ENCODE peak calls at places on chromosome 19, in seven cellular contexts. One of them, this sample, is unnamed.

GRCh38 chr19:45179063-45179847 is 671 bp downstream of the BLOC1S3 start:
- DNase-seq in gastrocnemius medialis: no peak
- DNase-seq in WERI-Rb-1: no peak
- DNase-seq in esophagus squamous epithelium: no peak
- DNase-seq in H1: no peak
- DNase-seq in cardiac muscle cell: peak
- DNase-seq in ovary: peak
- DNase-seq in this sample: peak

GRCh38 chr19:1474011-1474764 is 4.8 kb downstream of the C19orf25 start:
- DNase-seq in WERI-Rb-1: no peak
- DNase-seq in cardiac muscle cell: no peak
- DNase-seq in esophagus squamous epithelium: no peak
- DNase-seq in ovary: no peak
- DNase-seq in gastrocnemius medialis: no peak
- DNase-seq in H1: no peak
- DNase-seq in this sample: no peak

GRCh38 chr19:50547385-50548190 is 20.6 kb downstream of the LRRC4B start:
- DNase-seq in gastrocnemius medialis: no peak
- DNase-seq in ovary: no peak
- DNase-seq in esophagus squamous epithelium: no peak
- DNase-seq in WERI-Rb-1: no peak
- DNase-seq in cardiac muscle cell: no peak
- DNase-seq in H1: no peak
- DNase-seq in this sample: no peak

GRCh38 chr19:58543826-58544590 is at the start of gene TRIM28:
- DNase-seq in ovary: peak
- DNase-seq in WERI-Rb-1: peak
- DNase-seq in cardiac muscle cell: peak
- DNase-seq in esophagus squamous epithelium: no peak
- DNase-seq in H1: peak
- DNase-seq in gastrocnemius medialis: peak
- DNase-seq in this sample: peak

GRCh38 chr19:49469828-49470614 is 4.0 kb upstream of the FLT3LG start:
- DNase-seq in cardiac muscle cell: no peak
- DNase-seq in gastrocnemius medialis: no peak
- DNase-seq in WERI-Rb-1: no peak
- DNase-seq in esophagus squamous epithelium: no peak
- DNase-seq in H1: no peak
- DNase-seq in ovary: no peak
- DNase-seq in this sample: no peak

GRCh38 chr19:31099470-31100190 is 249.6 kb downstream of the TSHZ3 start:
- DNase-seq in ovary: no peak
- DNase-seq in esophagus squamous epithelium: no peak
- DNase-seq in H1: no peak
- DNase-seq in gastrocnemius medialis: no peak
- DNase-seq in cardiac muscle cell: no peak
- DNase-seq in WERI-Rb-1: no peak
- DNase-seq in this sample: no peak

GRCh38 chr19:49019242-49019932 is 2.5 kb upstream of the LHB start:
- DNase-seq in WERI-Rb-1: peak
- DNase-seq in H1: peak
- DNase-seq in gastrocnemius medialis: peak
- DNase-seq in esophagus squamous epithelium: no peak
- DNase-seq in ovary: peak
- DNase-seq in cardiac muscle cell: peak
- DNase-seq in this sample: peak

GRCh38 chr19:6677924-6678689 is 8.1 kb upstream of the TNFSF14 start:
- DNase-seq in esophagus squamous epithelium: no peak
- DNase-seq in WERI-Rb-1: no peak
- DNase-seq in gastrocnemius medialis: no peak
- DNase-seq in H1: no peak
- DNase-seq in ovary: no peak
- DNase-seq in cardiac muscle cell: no peak
- DNase-seq in this sample: no peak

GRCh38 chr19:21023901-21024300 is 3.4 kb downstream of the ZNF430 start:
- DNase-seq in cardiac muscle cell: no peak
- DNase-seq in ovary: no peak
- DNase-seq in esophagus squamous epithelium: no peak
- DNase-seq in H1: no peak
- DNase-seq in gastrocnemius medialis: no peak
- DNase-seq in WERI-Rb-1: no peak
- DNase-seq in this sample: no peak

GRCh38 chr19:46601318-46602224 is at the start of gene CALM3:
- DNase-seq in cardiac muscle cell: no peak
- DNase-seq in gastrocnemius medialis: no peak
- DNase-seq in WERI-Rb-1: no peak
- DNase-seq in H1: no peak
- DNase-seq in ovary: no peak
- DNase-seq in esophagus squamous epithelium: no peak
- DNase-seq in this sample: no peak

GRCh38 chr19:11172576-11172975 is 17.0 kb upstream of the SPC24 start:
- DNase-seq in gastrocnemius medialis: no peak
- DNase-seq in WERI-Rb-1: no peak
- DNase-seq in H1: no peak
- DNase-seq in esophagus squamous epithelium: no peak
- DNase-seq in ovary: no peak
- DNase-seq in cardiac muscle cell: no peak
- DNase-seq in this sample: no peak

GRCh38 chr19:46134527-46134926 is 10.0 kb upstream of the IGFL3 start:
- DNase-seq in ovary: no peak
- DNase-seq in WERI-Rb-1: no peak
- DNase-seq in cardiac muscle cell: no peak
- DNase-seq in gastrocnemius medialis: no peak
- DNase-seq in H1: no peak
- DNase-seq in esophagus squamous epithelium: no peak
- DNase-seq in this sample: no peak

GRCh38 chr19:15532779-15533521 is 24.6 kb downstream of the CYP4F22 start:
- DNase-seq in ovary: no peak
- DNase-seq in cardiac muscle cell: no peak
- DNase-seq in H1: no peak
- DNase-seq in esophagus squamous epithelium: no peak
- DNase-seq in WERI-Rb-1: no peak
- DNase-seq in gastrocnemius medialis: no peak
- DNase-seq in this sample: no peak

GRCh38 chr19:48511800-48512503 is at the start of gene LMTK3:
- DNase-seq in H1: no peak
- DNase-seq in WERI-Rb-1: peak
- DNase-seq in esophagus squamous epithelium: no peak
- DNase-seq in cardiac muscle cell: peak
- DNase-seq in ovary: no peak
- DNase-seq in gastrocnemius medialis: no peak
- DNase-seq in this sample: no peak

GRCh38 chr19:50980203-50980602 is 3.5 kb downstream of the KLK7 start:
- DNase-seq in esophagus squamous epithelium: no peak
- DNase-seq in cardiac muscle cell: no peak
- DNase-seq in gastrocnemius medialis: no peak
- DNase-seq in H1: no peak
- DNase-seq in WERI-Rb-1: no peak
- DNase-seq in ovary: no peak
- DNase-seq in this sample: no peak

GRCh38 chr19:38035515-38036495 is 128.8 kb downstream of the SIPA1L3 start:
- DNase-seq in WERI-Rb-1: peak
- DNase-seq in cardiac muscle cell: no peak
- DNase-seq in esophagus squamous epithelium: no peak
- DNase-seq in gastrocnemius medialis: no peak
- DNase-seq in H1: no peak
- DNase-seq in ovary: no peak
- DNase-seq in this sample: peak

GRCh38 chr19:8340341-8341096 is 2.5 kb downstream of the KANK3 start:
- DNase-seq in ovary: peak
- DNase-seq in WERI-Rb-1: no peak
- DNase-seq in cardiac muscle cell: no peak
- DNase-seq in gastrocnemius medialis: peak
- DNase-seq in H1: no peak
- DNase-seq in esophagus squamous epithelium: no peak
- DNase-seq in this sample: peak

GRCh38 chr19:42764836-42765235 is 642 bp downstream of the PSG8 start:
- DNase-seq in WERI-Rb-1: no peak
- DNase-seq in H1: no peak
- DNase-seq in ovary: no peak
- DNase-seq in cardiac muscle cell: no peak
- DNase-seq in esophagus squamous epithelium: no peak
- DNase-seq in gastrocnemius medialis: no peak
- DNase-seq in this sample: no peak

GRCh38 chr19:10450853-10451609 is 30.7 kb downstream of the PDE4A start:
- DNase-seq in esophagus squamous epithelium: no peak
- DNase-seq in cardiac muscle cell: no peak
- DNase-seq in ovary: no peak
- DNase-seq in H1: peak
- DNase-seq in WERI-Rb-1: peak
- DNase-seq in gastrocnemius medialis: no peak
- DNase-seq in this sample: no peak

GRCh38 chr19:16337809-16338469 is 13.3 kb downstream of the KLF2 start:
- DNase-seq in esophagus squamous epithelium: no peak
- DNase-seq in WERI-Rb-1: no peak
- DNase-seq in H1: no peak
- DNase-seq in gastrocnemius medialis: no peak
- DNase-seq in cardiac muscle cell: no peak
- DNase-seq in ovary: no peak
- DNase-seq in this sample: no peak

GRCh38 chr19:58352760-58353671 is at the start of gene A1BG:
- DNase-seq in cardiac muscle cell: no peak
- DNase-seq in WERI-Rb-1: no peak
- DNase-seq in gastrocnemius medialis: no peak
- DNase-seq in esophagus squamous epithelium: no peak
- DNase-seq in ovary: no peak
- DNase-seq in H1: no peak
- DNase-seq in this sample: no peak

GRCh38 chr19:1818549-1819195 is 6.6 kb upstream of the ATP8B3 start:
- DNase-seq in H1: no peak
- DNase-seq in esophagus squamous epithelium: no peak
- DNase-seq in ovary: no peak
- DNase-seq in WERI-Rb-1: no peak
- DNase-seq in gastrocnemius medialis: no peak
- DNase-seq in cardiac muscle cell: no peak
- DNase-seq in this sample: no peak

GRCh38 chr19:49128545-49129237 is 9.3 kb downstream of the PPFIA3 start:
- DNase-seq in cardiac muscle cell: no peak
- DNase-seq in ovary: no peak
- DNase-seq in H1: no peak
- DNase-seq in WERI-Rb-1: no peak
- DNase-seq in esophagus squamous epithelium: no peak
- DNase-seq in gastrocnemius medialis: no peak
- DNase-seq in this sample: no peak

GRCh38 chr19:58584498-58585441 is 11.6 kb upstream of the MZF1 start:
- DNase-seq in esophagus squamous epithelium: no peak
- DNase-seq in H1: no peak
- DNase-seq in cardiac muscle cell: no peak
- DNase-seq in WERI-Rb-1: no peak
- DNase-seq in gastrocnemius medialis: no peak
- DNase-seq in ovary: peak
- DNase-seq in this sample: no peak

GRCh38 chr19:35449347-35450043 is 1.4 kb downstream of the FFAR2 start:
- DNase-seq in gastrocnemius medialis: no peak
- DNase-seq in cardiac muscle cell: no peak
- DNase-seq in ovary: no peak
- DNase-seq in WERI-Rb-1: no peak
- DNase-seq in H1: no peak
- DNase-seq in esophagus squamous epithelium: no peak
- DNase-seq in this sample: no peak

GRCh38 chr19:2255982-2256685 is at the start of gene JSRP1:
- DNase-seq in esophagus squamous epithelium: no peak
- DNase-seq in gastrocnemius medialis: peak
- DNase-seq in cardiac muscle cell: no peak
- DNase-seq in ovary: no peak
- DNase-seq in WERI-Rb-1: no peak
- DNase-seq in H1: no peak
- DNase-seq in this sample: no peak

GRCh38 chr19:17296976-17297375 is 6.2 kb downstream of the ABHD8 start:
- DNase-seq in esophagus squamous epithelium: no peak
- DNase-seq in ovary: no peak
- DNase-seq in gastrocnemius medialis: no peak
- DNase-seq in WERI-Rb-1: no peak
- DNase-seq in H1: no peak
- DNase-seq in cardiac muscle cell: no peak
- DNase-seq in this sample: no peak

GRCh38 chr19:15412832-15413231 is 6.0 kb downstream of the AKAP8L start:
- DNase-seq in gastrocnemius medialis: no peak
- DNase-seq in WERI-Rb-1: no peak
- DNase-seq in cardiac muscle cell: no peak
- DNase-seq in H1: no peak
- DNase-seq in ovary: no peak
- DNase-seq in esophagus squamous epithelium: no peak
- DNase-seq in this sample: no peak

GRCh38 chr19:8304841-8305621 is 3.1 kb downstream of the CD320 start:
- DNase-seq in esophagus squamous epithelium: no peak
- DNase-seq in gastrocnemius medialis: no peak
- DNase-seq in ovary: peak
- DNase-seq in WERI-Rb-1: peak
- DNase-seq in cardiac muscle cell: no peak
- DNase-seq in H1: no peak
- DNase-seq in this sample: peak

DNA sequence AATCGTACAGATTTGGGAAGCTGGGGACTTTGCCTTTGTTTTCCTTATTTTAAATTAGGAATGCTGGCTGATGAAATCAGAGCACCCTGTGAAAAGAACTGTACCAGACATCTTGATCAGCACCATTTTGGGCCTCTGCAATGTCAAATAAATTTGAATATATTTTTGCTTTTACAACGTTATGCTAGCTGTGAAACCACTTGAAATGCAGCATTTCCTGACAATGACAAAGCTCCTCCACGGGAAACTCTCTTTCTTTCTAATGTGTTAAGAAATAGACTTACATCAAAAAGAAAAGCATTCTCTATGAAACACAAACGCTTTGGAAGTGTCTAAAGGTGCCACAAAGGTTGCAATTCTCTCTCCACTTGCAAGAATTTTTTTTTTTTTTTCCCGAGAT is 47.1 kb upstream of the MAP3K10 start:
- DNase-seq in ovary: no peak
- DNase-seq in WERI-Rb-1: no peak
- DNase-seq in cardiac muscle cell: no peak
- DNase-seq in H1: no peak
- DNase-seq in gastrocnemius medialis: no peak
- DNase-seq in esophagus squamous epithelium: no peak
- DNase-seq in this sample: no peak
- H3K27ac ChIP-seq in ovary: no peak
- H3K27ac ChIP-seq in WERI-Rb-1: no peak
- H3K27ac ChIP-seq in cardiac muscle cell: no peak
- H3K27ac ChIP-seq in H1: no peak
- H3K27ac ChIP-seq in gastrocnemius medialis: no peak
- H3K27ac ChIP-seq in esophagus squamous epithelium: no peak
- H3K27ac ChIP-seq in this sample: no peak

GRCh38 chr19:18473706-18474087 is 35.8 kb upstream of the ISYNA1 start:
- DNase-seq in esophagus squamous epithelium: no peak
- DNase-seq in ovary: no peak
- DNase-seq in WERI-Rb-1: no peak
- DNase-seq in cardiac muscle cell: no peak
- DNase-seq in gastrocnemius medialis: no peak
- DNase-seq in H1: no peak
- DNase-seq in this sample: no peak
- H3K4me3 ChIP-seq in esophagus squamous epithelium: no peak
- H3K4me3 ChIP-seq in ovary: no peak
- H3K4me3 ChIP-seq in WERI-Rb-1: no peak
- H3K4me3 ChIP-seq in cardiac muscle cell: no peak
- H3K4me3 ChIP-seq in gastrocnemius medialis: no peak
- H3K4me3 ChIP-seq in H1: no peak
- H3K4me3 ChIP-seq in this sample: no peak

GRCh38 chr19:29393915-29394460 is 131.8 kb upstream of the VSTM2B start:
- DNase-seq in esophagus squamous epithelium: no peak
- DNase-seq in H1: no peak
- DNase-seq in cardiac muscle cell: no peak
- DNase-seq in WERI-Rb-1: no peak
- DNase-seq in ovary: no peak
- DNase-seq in gastrocnemius medialis: no peak
- DNase-seq in this sample: no peak
- TF ChIP-seq CTCF in esophagus squamous epithelium: no peak
- TF ChIP-seq CTCF in H1: no peak
- TF ChIP-seq CTCF in cardiac muscle cell: no peak
- TF ChIP-seq CTCF in WERI-Rb-1: peak
- TF ChIP-seq CTCF in ovary: no peak
- TF ChIP-seq CTCF in gastrocnemius medialis: no peak
- TF ChIP-seq CTCF in this sample: no peak

GRCh38 chr19:28281676-28282075 is 931.3 kb downstream of the UQCRFS1 start:
- DNase-seq in cardiac muscle cell: no peak
- DNase-seq in H1: no peak
- DNase-seq in esophagus squamous epithelium: no peak
- DNase-seq in gastrocnemius medialis: no peak
- DNase-seq in WERI-Rb-1: no peak
- DNase-seq in ovary: no peak
- DNase-seq in this sample: no peak
- H3K27ac ChIP-seq in cardiac muscle cell: no peak
- H3K27ac ChIP-seq in H1: no peak
- H3K27ac ChIP-seq in esophagus squamous epithelium: no peak
- H3K27ac ChIP-seq in gastrocnemius medialis: no peak
- H3K27ac ChIP-seq in WERI-Rb-1: no peak
- H3K27ac ChIP-seq in ovary: no peak
- H3K27ac ChIP-seq in this sample: no peak

This sample was measured in heart right ventricle.